ENCODE peak calls at places on chromosomes 13 and 19, in ten cellular contexts. I is HT1080; K is testis; T is heart left ventricle; G is GM04503; W is NCI-H2171; U is stimulated activated CD8-positive, alpha-beta memory T cell treated with anti-CD3 and anti-CD28 coated beads, Interleukin-4, amount 100 ng/mL, for 1 hour; R is activated CD4-positive, alpha-beta T cell treated with anti-CD3 and anti-CD28 coated beads, Interleukin-2, amount 50 U/mL, for 24 hours; M is HTR-8/SVneo; P is spleen. N is an unnamed sample.

GRCh38 chr13:113856716-113857065 is 7.2 kb downstream of the GAS6 start:
- DNase-seq in G (no peak), U (no peak), T (peak; percentile 69), P (no peak), R (no peak), W (no peak), I (no peak), K (peak; percentile 91), M (no peak), N (no peak)

GRCh38 chr13:87661471-87661870 is 9.7 kb upstream of the SLITRK5 start:
- DNase-seq in P (no peak), G (no peak), M (no peak), R (no peak), W (no peak), I (peak; percentile 87), T (no peak), K (no peak), U (no peak), N (no peak)

GRCh38 chr19:56106397-56106849 is 14.7 kb downstream of the ZNF787 start:
- DNase-seq in I (no peak), U (no peak), K (no peak), W (no peak), G (no peak), M (no peak), T (no peak), P (peak; percentile 77), R (no peak), N (no peak)

GRCh38 chr19:17747205-17748098 is 3.8 kb upstream of the FCHO1 start:
- DNase-seq in G (peak; percentile 35), I (peak; percentile 88), T (peak; percentile 94), K (peak; percentile 97), U (peak; percentile 86), W (peak; percentile 94), P (peak; percentile 97), M (peak; percentile 98), R (peak; percentile 84), N (peak; percentile 87)

GRCh38 chr19:55472463-55472862 is 4.0 kb upstream of the ZNF628 start:
- DNase-seq in W (no peak), R (no peak), M (no peak), K (no peak), T (no peak), G (no peak), U (no peak), P (no peak), I (peak; percentile 80), N (peak; percentile 75)

GRCh38 chr13:24664726-24665409 is 15.3 kb upstream of the ATP12A start:
- DNase-seq in T (no peak), R (no peak), G (no peak), K (no peak), P (no peak), I (peak; percentile 94), U (no peak), W (no peak), M (no peak), N (peak; percentile 92)

GRCh38 chr13:67308004-67308772 is 78.1 kb upstream of the PCDH9 start:
- DNase-seq in K (no peak), W (no peak), T (no peak), U (no peak), M (no peak), I (no peak), R (no peak), P (no peak), G (no peak), N (peak; percentile 70)

GRCh38 chr19:44611812-44612295 is 1.5 kb upstream of the IGSF23 start:
- DNase-seq in T (no peak), U (no peak), M (no peak), R (no peak), K (no peak), P (no peak), G (no peak), I (no peak), W (no peak), N (no peak)

GRCh38 chr19:48310227-48310626 is 15.1 kb upstream of the EMP3 start:
- DNase-seq in U (no peak), R (no peak), I (no peak), M (no peak), P (no peak), T (no peak), W (no peak), G (no peak), K (peak; percentile 74), N (no peak)

GRCh38 chr13:109897988-109898623 is 111.7 kb upstream of the IRS2 start:
- DNase-seq in M (no peak), U (no peak), W (no peak), R (no peak), I (no peak), T (no peak), P (no peak), K (no peak), G (no peak), N (no peak)

GRCh38 chr13:111474136-111475002 is 153.9 kb downstream of the TEX29 start:
- DNase-seq in T (no peak), R (no peak), W (peak; percentile 16), U (no peak), K (peak; percentile 25), G (peak; percentile 3), I (peak; percentile 43), M (peak; percentile 57), P (no peak), N (peak; percentile 19)

GRCh38 chr13:112741185-112741755 is 51.4 kb downstream of the ATP11A start:
- DNase-seq in M (no peak), G (no peak), R (no peak), P (peak; percentile 51), W (no peak), I (no peak), U (no peak), K (no peak), T (no peak), N (no peak)

GRCh38 chr19:40217921-40218890 is at the start of gene TTC9B:
- DNase-seq in K (peak; percentile 37), I (no peak), P (no peak), G (no peak), R (no peak), W (no peak), U (no peak), M (no peak), T (no peak), N (peak; percentile 14)

GRCh38 chr19:20254151-20254550 is 87.1 kb downstream of the ZNF486 start:
- DNase-seq in U (no peak), W (no peak), T (no peak), K (no peak), M (no peak), I (no peak), P (no peak), G (no peak), R (no peak), N (no peak)

GRCh38 chr19:36060430-36060829 is 5.7 kb downstream of the WDR62 start:
- DNase-seq in P (peak; percentile 73), I (peak; percentile 41), G (no peak), R (no peak), K (peak; percentile 74), W (no peak), U (no peak), T (peak; percentile 54), M (peak; percentile 54), N (peak; percentile 17)

GRCh38 chr13:42038661-42039456 is 9.6 kb upstream of the DGKH start:
- DNase-seq in M (no peak), I (no peak), W (no peak), T (no peak), P (no peak), R (no peak), G (no peak), U (no peak), K (no peak), N (no peak)

GRCh38 chr19:49468199-49468598 is 5.8 kb upstream of the FLT3LG start:
- DNase-seq in K (no peak), M (no peak), R (no peak), T (no peak), P (no peak), U (no peak), I (no peak), G (no peak), W (no peak), N (no peak)

GRCh38 chr13:77928909-77929308 is 10.3 kb upstream of the EDNRB start:
- DNase-seq in W (no peak), G (no peak), P (no peak), R (no peak), M (no peak), U (no peak), I (peak; percentile 66), K (no peak), T (no peak), N (peak; percentile 2)

GRCh38 chr19:6287269-6287885 is 7.6 kb upstream of the MLLT1 start:
- DNase-seq in K (no peak), R (no peak), W (no peak), P (peak; percentile 21), T (no peak), G (no peak), U (no peak), I (no peak), M (no peak), N (no peak)

GRCh38 chr13:43305416-43305815 is 282.0 kb downstream of the DNAJC15 start:
- DNase-seq in W (no peak), P (no peak), I (peak; percentile 89), T (no peak), K (no peak), R (no peak), U (no peak), M (no peak), G (no peak), N (no peak)

GRCh38 chr19:18262917-18263316 is 11.3 kb downstream of the IQCN start:
- DNase-seq in K (no peak), P (no peak), W (no peak), T (no peak), I (peak; percentile 21), G (no peak), R (no peak), M (no peak), U (no peak), N (no peak)

GRCh38 chr19:18091217-18091608 is 4.5 kb upstream of the IL12RB1 start:
- DNase-seq in U (peak; percentile 54), I (no peak), P (peak; percentile 96), G (no peak), K (peak; percentile 49), T (peak; percentile 67), R (peak; percentile 60), M (no peak), W (no peak), N (no peak)

GRCh38 chr13:100139822-100140221 is 50.9 kb downstream of the PCCA start:
- DNase-seq in W (no peak), T (no peak), G (no peak), R (no peak), I (no peak), P (no peak), M (no peak), U (no peak), K (no peak), N (peak; percentile 4)

GRCh38 chr13:66492479-66492878 is 737.7 kb downstream of the PCDH9 start:
- DNase-seq in W (peak; percentile 35), U (no peak), K (peak; percentile 21), M (no peak), G (no peak), T (no peak), R (no peak), I (no peak), P (no peak), N (no peak)

GRCh38 chr13:100543872-100544602 is 44.6 kb downstream of the GGACT start:
- DNase-seq in R (no peak), K (no peak), T (no peak), P (no peak), M (no peak), U (no peak), G (no peak), W (no peak), I (no peak), N (no peak)

GRCh38 chr13:86567119-86567518 is 767.9 kb upstream of the SLITRK6 start:
- DNase-seq in W (no peak), T (no peak), M (no peak), G (no peak), I (no peak), K (no peak), R (no peak), U (no peak), P (no peak), N (no peak)

GRCh38 chr19:35041548-35042055 is at the start of gene HPN:
- DNase-seq in I (no peak), K (no peak), P (no peak), R (no peak), M (no peak), T (no peak), W (no peak), G (no peak), U (no peak), N (no peak)

GRCh38 chr19:30083125-30083681 is 141.2 kb downstream of the URI1 start:
- DNase-seq in P (peak; percentile 56), T (no peak), R (no peak), K (no peak), W (no peak), I (no peak), U (no peak), M (no peak), G (no peak), N (no peak)